ENCODE peak calls at places on chromosome X, in five cellular contexts. Y is DND-41, S is Panc1, J is endothelial cell of umbilical vein, N is pancreas. M is an unnamed sample.

GRCh38 chrX:17616936-17617335 is 120.4 kb upstream of the SCML1 start:
- DNase-seq in Y (no peak), S (no peak), J (no peak), N (no peak), M (no peak)

GRCh38 chrX:34563809-34564208 is 93.3 kb downstream of the TMEM47 start:
- DNase-seq in Y (no peak), S (no peak), J (no peak), N (no peak), M (no peak)

GRCh38 chrX:17164936-17165335 is 210.1 kb upstream of the NHS start:
- DNase-seq in Y (no peak), S (no peak), J (no peak), N (no peak), M (no peak)

GRCh38 chrX:9846631-9847030 is 60.4 kb downstream of the SHROOM2 start:
- DNase-seq in Y (no peak), S (no peak), J (no peak), N (no peak), M (no peak)

GRCh38 chrX:140917354-140918115 is 84.9 kb upstream of the SPANXB1 start:
- DNase-seq in Y (no peak), S (no peak), J (peak; percentile 1), N (no peak), M (no peak)

GRCh38 chrX:146934256-146934655 is 119.7 kb upstream of the CXorf51A start:
- DNase-seq in Y (no peak), S (no peak), J (no peak), N (no peak), M (no peak)

GRCh38 chrX:19334945-19335626 is 8.6 kb upstream of the PDHA1 start:
- DNase-seq in Y (peak; percentile 24), S (no peak), J (peak; percentile 4), N (no peak), M (peak; percentile 42)

GRCh38 chrX:107729558-107730297 is 45.9 kb downstream of the TSC22D3 start:
- DNase-seq in Y (no peak), S (no peak), J (no peak), N (no peak), M (no peak)

GRCh38 chrX:118560380-118560932 is 64.8 kb downstream of the DOCK11 start:
- DNase-seq in Y (no peak), S (no peak), J (no peak), N (no peak), M (no peak)

GRCh38 chrX:22666441-22666840 is 333.3 kb upstream of the DDX53 start:
- DNase-seq in Y (peak; percentile 7), S (no peak), J (peak; percentile 14), N (no peak), M (no peak)

GRCh38 chrX:109841869-109842579 is 109.0 kb upstream of the ACSL4 start:
- DNase-seq in Y (no peak), S (no peak), J (no peak), N (no peak), M (no peak)

GRCh38 chrX:96211953-96212352 is 472.7 kb upstream of the DIAPH2 start:
- DNase-seq in Y (no peak), S (no peak), J (no peak), N (no peak), M (no peak)

GRCh38 chrX:154600962-154601374 is 16.0 kb downstream of the CTAG1A start:
- DNase-seq in Y (no peak), S (no peak), J (no peak), N (no peak), M (no peak)

GRCh38 chrX:101483705-101484104 is 1.6 kb upstream of the ARMCX4 start:
- DNase-seq in Y (no peak), S (no peak), J (no peak), N (no peak), M (no peak)

GRCh38 chrX:49155243-49155899 is 7.2 kb upstream of the MAGIX start:
- DNase-seq in Y (peak; percentile 63), S (no peak), J (peak; percentile 59), N (peak; percentile 29), M (no peak)

GRCh38 chrX:65744965-65745364 is 77.5 kb downstream of the MSN start:
- DNase-seq in Y (no peak), S (no peak), J (no peak), N (no peak), M (no peak)

GRCh38 chrX:76605390-76605789 is 177.9 kb downstream of the MAGEE1 start:
- DNase-seq in Y (no peak), S (no peak), J (no peak), N (no peak), M (no peak)

GRCh38 chrX:103538728-103539127 is 19.4 kb upstream of the RAB40A start:
- DNase-seq in Y (no peak), S (no peak), J (no peak), N (no peak), M (no peak)

GRCh38 chrX:12843668-12844279 is 23.1 kb upstream of the TLR7 start:
- DNase-seq in Y (no peak), S (no peak), J (no peak), N (no peak), M (peak; percentile 72)

GRCh38 chrX:70244881-70245280 is 10.4 kb downstream of the AWAT1 start:
- DNase-seq in Y (no peak), S (no peak), J (no peak), N (no peak), M (no peak)

GRCh38 chrX:136268051-136269048 is 17.1 kb upstream of the MAP7D3 start:
- DNase-seq in Y (peak; percentile 62), S (no peak), J (peak; percentile 52), N (peak; percentile 37), M (peak; percentile 20)

GRCh38 chrX:3788494-3789233 is 75.2 kb upstream of the PRKX start:
- DNase-seq in Y (no peak), S (no peak), J (no peak), N (no peak), M (no peak)

GRCh38 chrX:85611926-85612325 is 232.5 kb upstream of the POF1B start:
- DNase-seq in Y (no peak), S (no peak), J (peak; percentile 1), N (no peak), M (no peak)

GRCh38 chrX:22165732-22166457 is 106.8 kb upstream of the CBLL2 start:
- DNase-seq in Y (no peak), S (no peak), J (no peak), N (no peak), M (no peak)

GRCh38 chrX:48531359-48531954 is 8.1 kb upstream of the TBC1D25 start:
- DNase-seq in Y (no peak), S (no peak), J (no peak), N (no peak), M (no peak)

GRCh38 chrX:119826399-119826959 is 26.3 kb downstream of the UPF3B start:
- DNase-seq in Y (no peak), S (peak; percentile 5), J (peak; percentile 64), N (no peak), M (peak; percentile 9)

GRCh38 chrX:8273451-8273894 is 102.4 kb upstream of the VCX2 start:
- DNase-seq in Y (no peak), S (no peak), J (peak; percentile 52), N (no peak), M (no peak)

DNA sequence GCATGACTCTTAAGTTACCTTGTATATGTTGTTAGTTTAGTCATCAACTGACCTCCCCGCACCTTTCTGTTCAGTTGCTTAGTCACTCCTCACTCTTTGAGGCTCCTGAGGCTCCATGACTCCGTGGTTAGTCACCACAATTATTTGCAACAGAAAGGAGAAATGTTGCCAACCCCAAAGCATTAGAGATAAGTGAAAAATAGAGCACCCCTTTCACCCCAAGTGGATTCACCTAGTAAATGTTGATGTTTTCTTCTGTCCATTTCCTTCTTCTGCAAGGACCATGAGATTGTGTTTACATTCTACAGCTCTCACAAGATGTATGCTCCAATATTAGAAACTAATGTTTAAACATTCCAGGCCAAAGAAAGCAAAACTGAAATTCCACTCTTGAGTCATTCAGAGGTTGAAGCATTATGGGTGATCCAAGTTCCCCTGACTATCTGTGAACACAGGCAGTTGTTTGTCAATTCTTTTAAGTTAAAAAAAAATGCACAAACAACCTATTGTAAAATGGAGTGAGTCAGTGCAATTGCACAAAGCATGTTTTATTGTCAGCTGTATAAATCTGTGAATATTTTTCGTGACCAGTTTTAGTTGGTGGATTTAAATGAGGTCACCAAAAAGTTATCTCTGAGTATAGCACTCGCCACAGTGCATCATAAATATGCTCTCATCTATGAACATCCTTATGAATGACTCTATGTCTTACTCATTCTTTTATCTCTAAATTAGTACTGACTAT is 552.4 kb upstream of the MAGEB2 start:
- DNase-seq in Y (no peak), S (peak; percentile 89), J (peak; percentile 92), N (no peak), M (no peak)
- H3K4me3 ChIP-seq in Y (no peak overlapping the region), S (no peak overlapping the region), J (no peak overlapping the region), N (no peak overlapping the region), M (no peak overlapping the region)

GRCh38 chrX:53583571-53583970 is 102.9 kb downstream of the HUWE1 start:
- DNase-seq in Y (no peak), S (no peak), J (no peak), N (no peak), M (no peak)

GRCh38 chrX:53584891-53585290 is 101.6 kb downstream of the HUWE1 start:
- DNase-seq in Y (no peak), S (no peak), J (no peak), N (no peak), M (no peak)

GRCh38 chrX:53580742-53581504 is 105.6 kb downstream of the HUWE1 start:
- DNase-seq in Y (no peak), S (no peak), J (no peak), N (no peak), M (no peak)
- H3K36me3 ChIP-seq in Y (peaks cover 72% of the 10 kb centered on the region), S (peaks cover 59% of the 10 kb centered on the region), J (peaks cover 17% of the 10 kb centered on the region), N (no peaks in the 10 kb centered on the region), M (peaks cover 6% of the 10 kb centered on the region)

GRCh38 chrX:53678667-53679066 is 7.9 kb downstream of the HUWE1 start:
- DNase-seq in Y (no peak), S (no peak), J (no peak), N (no peak), M (no peak)
- TF ChIP-seq CTCF in Y (peak; percentile 43), S (no peak), J (no peak), N (no peak), M (peak; percentile 31)

GRCh38 chrX:72238183-72238582 is 644 bp downstream of the ERCC6L start:
- DNase-seq in Y (no peak), S (no peak), J (no peak), N (no peak), M (no peak)
- H3K4me3 ChIP-seq in Y (peak overlapping the region; percentile 84), S (peak overlapping the region; percentile 82), J (peak overlapping the region; percentile 82), N (no peak overlapping the region), M (peak overlapping the region; percentile 60)

GRCh38 chrX:68720851-68721250 is 73.4 kb downstream of the STARD8 start:
- DNase-seq in Y (no peak), S (no peak), J (no peak), N (no peak), M (no peak)
- H3K36me3 ChIP-seq in Y (no peaks in the 10 kb centered on the region), S (no peaks in the 10 kb centered on the region), J (no peaks in the 10 kb centered on the region), N (no peaks in the 10 kb centered on the region), M (no peaks in the 10 kb centered on the region)

GRCh38 chrX:39580043-39580442 is 517.7 kb downstream of the BCOR start:
- DNase-seq in Y (no peak), S (no peak), J (no peak), N (no peak), M (no peak)
- TF ChIP-seq CTCF in Y (no peak), S (no peak), J (no peak), N (no peak), M (no peak)

GRCh38 chrX:2188316-2188715 is 312.5 kb downstream of the DHRSX start:
- DNase-seq in Y (no peak), S (no peak), J (no peak), N (no peak), M (no peak)
- H3K4me3 ChIP-seq in Y (no peak overlapping the region), S (no peak overlapping the region), J (no peak overlapping the region), N (no peak overlapping the region), M (no peak overlapping the region)

M was measured in GM06990.